ENCODE peak calls at places on chromosomes 7 and 10, in ten cellular contexts. S, P, Z, H, X, Q, B, T, M and N are unnamed samples.

GRCh38 chr7:148622887-148623585 is 32.5 kb downstream of the C7orf33 start:
- DNase-seq in M (no peak), P (no peak), Q (no peak), H (no peak), Z (no peak), S (no peak), B (no peak), X (peak), T (no peak), N (no peak)

GRCh38 chr10:127649642-127650041 is 87.3 kb upstream of the FOXI2 start:
- DNase-seq in B (peak), X (no peak), T (no peak), M (peak), Q (no peak), S (no peak), H (no peak), P (no peak), Z (no peak), N (peak)

GRCh38 chr7:137886266-137886665 is 39.5 kb upstream of the DGKI start:
- DNase-seq in Q (no peak), S (no peak), P (no peak), B (no peak), H (no peak), M (no peak), Z (no peak), X (no peak), T (no peak), N (no peak)

GRCh38 chr7:15643000-15643705 is 43.3 kb downstream of the MEOX2 start:
- DNase-seq in T (no peak), S (no peak), X (no peak), P (no peak), Q (no peak), B (no peak), Z (no peak), M (no peak), H (no peak), N (no peak)

GRCh38 chr7:64551375-64552142 is 11.3 kb downstream of the ZNF680 start:
- DNase-seq in B (no peak), S (no peak), Q (no peak), P (no peak), M (no peak), X (no peak), H (no peak), Z (no peak), T (no peak), N (no peak)

GRCh38 chr7:18671176-18671575 is 175.6 kb downstream of the HDAC9 start:
- DNase-seq in Q (no peak), B (no peak), X (no peak), P (no peak), Z (no peak), H (no peak), T (no peak), S (no peak), M (no peak), N (no peak)

GRCh38 chr10:53463539-53463938 is 691.0 kb upstream of the MBL2 start:
- DNase-seq in Q (no peak), M (no peak), S (no peak), Z (no peak), P (no peak), T (no peak), H (no peak), X (no peak), B (no peak), N (no peak)

GRCh38 chr10:24313233-24313632 is 104.3 kb downstream of the KIAA1217 start:
- DNase-seq in P (no peak), B (no peak), H (no peak), Z (no peak), M (no peak), T (no peak), Q (peak), S (no peak), X (no peak), N (no peak)

GRCh38 chr10:113665806-113666354 is 2.0 kb upstream of the NRAP start:
- DNase-seq in S (no peak), B (peak), H (peak), Z (no peak), P (no peak), T (no peak), X (no peak), Q (no peak), M (peak), N (no peak)

GRCh38 chr7:142919656-142920055 is 13.9 kb downstream of the TRPV5 start:
- DNase-seq in H (no peak), Z (no peak), Q (no peak), B (no peak), M (no peak), P (no peak), S (no peak), X (no peak), T (no peak), N (no peak)

GRCh38 chr7:120512701-120513100 is 239.7 kb downstream of the KCND2 start:
- DNase-seq in S (no peak), B (no peak), P (no peak), Z (no peak), T (no peak), X (no peak), Q (no peak), H (no peak), M (no peak), N (no peak)